ENCODE peak calls at places on chromosome 19, in eight cellular contexts. P is OCI-LY7; K is H1; Z is cardiac muscle cell; Y is fibroblast of lung; O is astrocyte of the spinal cord; J is cardiac fibroblast; F is CD8-positive, alpha-beta T cell. C is an unnamed sample.

GRCh38 chr19:46571495-46571894 is 29.6 kb upstream of the CALM3 start:
- DNase-seq in P (peak), K (peak), Z (peak), Y (no peak), O (no peak), J (peak), F (no peak), C (peak)

GRCh38 chr19:35408284-35409171 is 37.7 kb downstream of the GPR42 start:
- DNase-seq in P (peak), K (no peak), Z (no peak), Y (no peak), O (no peak), J (no peak), F (no peak), C (no peak)

GRCh38 chr19:49744946-49745381 is 18.1 kb downstream of the TSKS start:
- DNase-seq in P (no peak), K (no peak), Z (no peak), Y (no peak), O (no peak), J (no peak), F (no peak), C (no peak)

GRCh38 chr19:12133069-12133468 is 7.1 kb downstream of the ZNF20 start:
- DNase-seq in P (no peak), K (no peak), Z (no peak), Y (peak), O (peak), J (peak), F (no peak), C (no peak)

GRCh38 chr19:13051581-13052165 is 51.0 kb downstream of the LYL1 start:
- DNase-seq in P (no peak), K (peak), Z (peak), Y (peak), O (peak), J (peak), F (no peak), C (peak)

GRCh38 chr19:815079-815774 is 6.5 kb downstream of the PLPPR3 start:
- DNase-seq in P (no peak), K (no peak), Z (no peak), Y (no peak), O (no peak), J (no peak), F (no peak), C (no peak)

GRCh38 chr19:1651548-1652394 is 644 bp downstream of the TCF3 start:
- DNase-seq in P (peak), K (no peak), Z (peak), Y (peak), O (peak), J (peak), F (peak), C (peak)

GRCh38 chr19:47430041-47430802 is 10.9 kb upstream of the MEIS3 start:
- DNase-seq in P (no peak), K (peak), Z (peak), Y (peak), O (peak), J (peak), F (no peak), C (peak)

GRCh38 chr19:15021286-15022007 is 27.8 kb upstream of the CASP14 start:
- DNase-seq in P (no peak), K (no peak), Z (no peak), Y (no peak), O (no peak), J (no peak), F (no peak), C (no peak)

GRCh38 chr19:3981373-3981735 is 3.9 kb downstream of the EEF2 start:
- DNase-seq in P (no peak), K (no peak), Z (no peak), Y (no peak), O (no peak), J (no peak), F (no peak), C (no peak)

GRCh38 chr19:53875602-53876340 is 6.2 kb upstream of the PRKCG start:
- DNase-seq in P (no peak), K (no peak), Z (no peak), Y (no peak), O (no peak), J (no peak), F (no peak), C (no peak)

GRCh38 chr19:5149508-5149907 is 180.6 kb downstream of the KDM4B start:
- DNase-seq in P (no peak), K (no peak), Z (no peak), Y (no peak), O (no peak), J (no peak), F (no peak), C (no peak)

GRCh38 chr19:2887391-2887914 is 13.3 kb upstream of the ZNF57 start:
- DNase-seq in P (peak), K (peak), Z (peak), Y (peak), O (peak), J (peak), F (peak), C (peak)

GRCh38 chr19:40599331-40600085 is 1.7 kb upstream of the LTBP4 start:
- DNase-seq in P (no peak), K (no peak), Z (no peak), Y (peak), O (no peak), J (no peak), F (no peak), C (no peak)

GRCh38 chr19:55178781-55179569 is 1.1 kb downstream of the SYT5 start:
- DNase-seq in P (peak), K (peak), Z (peak), Y (peak), O (peak), J (peak), F (peak), C (peak)

GRCh38 chr19:45809643-45810159 is 5.4 kb downstream of the RSPH6A start:
- DNase-seq in P (peak), K (no peak), Z (no peak), Y (peak), O (peak), J (peak), F (no peak), C (peak)

GRCh38 chr19:6723738-6724137 is 3.3 kb upstream of the C3 start:
- DNase-seq in P (peak), K (no peak), Z (no peak), Y (no peak), O (no peak), J (peak), F (no peak), C (no peak)

GRCh38 chr19:4742717-4743646 is 19.3 kb upstream of the DPP9 start:
- DNase-seq in P (no peak), K (peak), Z (no peak), Y (no peak), O (no peak), J (no peak), F (no peak), C (no peak)

GRCh38 chr19:42286349-42287016 is 15.4 kb upstream of the PRR19 start:
- DNase-seq in P (peak), K (no peak), Z (no peak), Y (peak), O (peak), J (peak), F (no peak), C (peak)

GRCh38 chr19:3494051-3494450 is 6.4 kb downstream of the DOHH start:
- DNase-seq in P (peak), K (peak), Z (peak), Y (no peak), O (no peak), J (no peak), F (no peak), C (no peak)

GRCh38 chr19:8306235-8307054 is 1.7 kb downstream of the CD320 start:
- DNase-seq in P (no peak), K (peak), Z (no peak), Y (no peak), O (no peak), J (no peak), F (peak), C (no peak)

GRCh38 chr19:42512743-42513304 is 15.5 kb downstream of the CEACAM1 start:
- DNase-seq in P (peak), K (peak), Z (no peak), Y (no peak), O (no peak), J (no peak), F (no peak), C (no peak)

GRCh38 chr19:5914946-5915781 is 1.1 kb downstream of the CAPS start:
- DNase-seq in P (no peak), K (no peak), Z (peak), Y (no peak), O (no peak), J (no peak), F (no peak), C (no peak)

DNA sequence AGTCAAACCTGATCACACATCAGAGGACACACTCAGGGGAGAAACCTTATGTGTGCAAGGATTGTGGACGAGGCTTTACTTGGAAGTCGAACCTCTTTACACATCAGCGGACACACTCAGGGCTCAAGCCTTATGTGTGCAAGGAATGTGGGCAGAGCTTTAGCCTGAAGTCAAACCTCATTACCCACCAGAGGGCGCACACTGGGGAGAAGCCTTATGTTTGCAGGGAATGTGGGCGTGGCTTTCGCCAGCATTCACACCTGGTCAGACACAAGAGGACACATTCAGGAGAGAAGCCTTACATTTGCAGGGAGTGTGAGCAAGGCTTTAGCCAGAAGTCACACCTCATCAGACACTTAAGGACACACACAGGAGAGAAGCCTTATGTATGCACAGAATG is 8.2 kb upstream of the ZNF527 start:
- DNase-seq in P (peak), K (peak), Z (peak), Y (no peak), O (no peak), J (no peak), F (no peak), C (peak)
- TF ChIP-seq CTCF in P (peak), K (peak), Z (peak), Y (no peak), O (peak), J (peak), F (no peak), C (peak)

DNA sequence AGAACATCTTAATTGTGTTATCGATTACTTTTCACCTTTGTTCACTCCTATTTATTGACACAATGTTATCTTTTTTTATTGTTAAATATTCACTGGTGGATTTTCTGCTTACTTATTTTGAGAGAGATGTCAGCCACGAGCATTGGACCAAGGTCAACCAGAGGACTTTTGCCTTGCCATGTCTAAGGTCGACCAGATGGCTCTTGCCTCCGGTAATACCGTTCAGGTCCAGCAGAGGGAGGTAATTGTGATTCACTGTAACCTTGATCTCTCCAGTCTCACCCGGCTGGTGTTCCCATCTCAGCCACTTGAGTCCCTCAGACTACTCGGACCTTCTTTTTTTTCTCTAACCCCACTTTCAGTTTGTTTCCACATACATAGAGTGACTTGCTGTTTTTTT is 1438.1 kb downstream of the UQCRFS1 start:
- DNase-seq in P (peak), K (peak), Z (no peak), Y (no peak), O (no peak), J (no peak), F (no peak), C (no peak)
- TF ChIP-seq CTCF in P (peak), K (peak), Z (peak), Y (peak), O (peak), J (peak), F (peak), C (peak)

GRCh38 chr19:48738557-48739399 is 1.6 kb downstream of the RASIP1 start:
- DNase-seq in P (peak), K (peak), Z (peak), Y (peak), O (peak), J (peak), F (peak), C (peak)

GRCh38 chr19:48731452-48731851 is 9.0 kb downstream of the RASIP1 start:
- DNase-seq in P (no peak), K (no peak), Z (no peak), Y (no peak), O (no peak), J (no peak), F (no peak), C (no peak)

GRCh38 chr19:48737360-48737998 is 2.9 kb downstream of the RASIP1 start:
- DNase-seq in P (no peak), K (no peak), Z (no peak), Y (no peak), O (no peak), J (no peak), F (no peak), C (no peak)

GRCh38 chr19:48734625-48735024 is 5.8 kb downstream of the RASIP1 start:
- DNase-seq in P (no peak), K (no peak), Z (no peak), Y (no peak), O (no peak), J (no peak), F (no peak), C (no peak)

GRCh38 chr19:48735031-48735615 is 5.3 kb downstream of the RASIP1 start:
- DNase-seq in P (no peak), K (peak), Z (peak), Y (no peak), O (peak), J (no peak), F (no peak), C (no peak)
- TF ChIP-seq CTCF in P (no peak), K (no peak), Z (peak), Y (no peak), O (no peak), J (no peak), F (no peak), C (no peak)

DNA sequence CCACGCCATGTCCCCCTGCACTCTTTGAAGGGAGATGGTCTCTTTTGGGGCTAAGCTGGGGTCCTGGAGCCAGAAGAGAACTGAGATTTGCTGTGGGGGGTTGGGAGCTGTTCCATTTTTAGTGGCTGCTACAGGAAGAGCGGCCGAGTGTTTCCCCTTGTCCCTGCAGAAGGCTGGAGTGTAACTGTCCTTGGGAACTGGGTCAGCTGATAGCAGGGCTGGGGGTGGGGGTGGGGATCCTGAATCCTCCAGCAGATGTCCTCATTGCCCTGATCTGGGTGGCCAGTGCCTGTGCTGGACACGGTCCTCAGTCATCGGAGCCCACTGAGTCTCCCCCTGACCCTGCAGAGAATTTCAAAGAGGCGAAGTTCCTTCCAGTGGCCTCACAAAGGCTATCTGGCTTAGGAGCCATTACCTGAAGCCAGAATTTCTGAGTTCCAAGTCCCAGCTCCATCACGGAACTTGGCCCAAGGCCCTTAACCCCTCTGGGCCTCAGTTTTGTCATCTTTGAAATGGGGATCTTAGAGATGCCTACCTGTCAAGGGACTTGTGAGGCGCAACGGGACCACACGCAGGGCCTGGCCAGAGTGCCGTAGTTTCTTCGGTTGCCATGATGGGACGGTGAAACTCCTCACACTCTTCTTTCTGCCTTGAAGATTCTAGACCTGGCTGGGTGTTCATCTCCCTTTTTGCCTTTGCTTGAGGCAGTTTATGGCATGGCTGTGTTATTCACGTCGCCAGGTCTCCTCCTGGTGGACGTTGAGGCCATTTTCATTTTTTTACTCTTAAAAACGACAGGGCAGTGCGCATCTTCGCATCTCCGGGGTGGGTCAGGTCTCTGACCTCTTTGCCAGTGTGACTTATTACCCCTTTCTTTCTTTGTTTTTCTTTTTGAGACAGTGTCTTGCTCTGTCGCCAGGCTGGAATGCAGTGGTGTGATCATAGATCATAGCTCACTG is 51.9 kb downstream of the DNM2 start:
- DNase-seq in P (peak), K (no peak), Z (peak), Y (peak), O (no peak), J (peak), F (no peak), C (peak)
- TF ChIP-seq CTCF in P (peak), K (peak), Z (peak), Y (peak), O (peak), J (peak), F (peak), C (no peak)

GRCh38 chr19:19751846-19752245 is 18.9 kb upstream of the ZNF14 start:
- DNase-seq in P (no peak), K (no peak), Z (no peak), Y (no peak), O (no peak), J (no peak), F (no peak), C (no peak)
- TF ChIP-seq CTCF in P (no peak), K (no peak), Z (no peak), Y (no peak), O (no peak), J (no peak), F (no peak), C (no peak)

GRCh38 chr19:30498707-30499106 is 126.5 kb downstream of the ZNF536 start:
- DNase-seq in P (no peak), K (peak), Z (peak), Y (no peak), O (no peak), J (no peak), F (no peak), C (no peak)
- TF ChIP-seq CTCF in P (no peak), K (peak), Z (no peak), Y (no peak), O (no peak), J (no peak), F (no peak), C (no peak)

GRCh38 chr19:51514866-51515481 is 13.4 kb upstream of the SIGLEC12 start:
- DNase-seq in P (peak), K (no peak), Z (peak), Y (peak), O (peak), J (peak), F (peak), C (peak)

GRCh38 chr19:51508059-51508733 is 6.6 kb upstream of the SIGLEC12 start:
- DNase-seq in P (no peak), K (no peak), Z (no peak), Y (no peak), O (no peak), J (no peak), F (no peak), C (no peak)

GRCh38 chr19:51513968-51514367 is 12.4 kb upstream of the SIGLEC12 start:
- DNase-seq in P (no peak), K (no peak), Z (no peak), Y (no peak), O (no peak), J (no peak), F (no peak), C (no peak)

GRCh38 chr19:51509823-51510660 is 8.4 kb upstream of the SIGLEC12 start:
- DNase-seq in P (no peak), K (no peak), Z (no peak), Y (no peak), O (no peak), J (no peak), F (no peak), C (no peak)

DNA sequence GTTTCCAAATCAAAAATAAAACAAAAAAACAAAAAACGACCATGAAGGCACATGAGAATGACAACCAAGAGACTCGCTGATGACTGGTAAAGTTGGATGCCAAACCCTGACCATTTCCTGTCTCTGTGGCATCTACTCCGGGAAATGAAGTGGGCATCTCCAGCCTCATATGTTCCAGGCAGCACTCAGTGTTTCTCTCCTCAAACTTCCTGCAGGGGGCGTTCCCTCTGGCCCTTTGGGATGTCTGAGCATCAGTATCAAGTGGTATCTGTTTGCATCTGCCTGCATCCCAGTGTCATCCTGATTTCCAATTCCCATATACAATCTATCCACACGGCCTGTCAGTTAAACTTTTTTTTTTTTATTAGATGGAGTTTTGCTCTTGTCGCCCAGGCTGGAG is 9.8 kb upstream of the SIGLEC12 start:
- DNase-seq in P (peak), K (no peak), Z (no peak), Y (no peak), O (no peak), J (peak), F (no peak), C (no peak)
- TF ChIP-seq CTCF in P (peak), K (peak), Z (peak), Y (peak), O (no peak), J (peak), F (no peak), C (peak)

DNA sequence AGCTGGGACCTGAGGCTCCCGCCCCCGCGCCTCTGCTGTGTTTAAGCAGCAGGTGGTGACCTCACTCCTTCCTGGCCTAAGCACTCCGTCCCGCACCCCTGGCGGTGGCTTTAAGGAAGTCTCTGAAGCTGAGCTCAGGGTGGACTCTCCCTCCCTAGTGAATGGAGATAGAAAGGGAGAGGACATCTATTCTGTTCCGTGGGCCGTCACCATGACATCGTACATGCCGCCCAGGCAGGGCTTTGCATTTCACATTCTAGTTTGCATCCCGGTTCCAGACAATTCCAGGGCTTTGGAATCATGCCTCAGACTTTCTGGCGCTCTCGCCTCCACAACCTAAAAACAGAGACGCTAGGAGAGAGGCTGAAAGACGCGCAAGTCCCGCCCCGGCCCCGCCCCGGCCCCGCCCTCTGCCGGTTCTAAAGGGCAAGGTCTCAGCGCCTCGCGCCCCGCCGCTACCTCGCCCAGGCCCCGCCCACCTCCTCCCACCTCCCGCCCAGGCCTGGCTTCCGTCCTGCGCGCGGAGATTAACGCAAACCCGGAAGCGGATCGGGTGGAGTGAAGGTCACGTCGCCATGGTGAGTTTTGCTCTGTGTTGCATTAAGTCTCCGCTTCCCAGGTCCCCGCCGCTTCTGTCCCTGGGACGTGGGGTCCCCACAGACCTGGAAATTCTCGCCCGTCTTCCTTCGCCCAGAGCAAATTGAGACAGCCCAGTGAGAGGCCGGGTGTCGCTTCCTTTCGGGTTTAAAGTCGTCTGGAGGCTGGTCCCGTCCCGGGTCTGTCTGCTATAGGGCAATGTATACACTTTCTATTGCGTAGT is at the start of gene ZNF808:
- DNase-seq in P (peak), K (peak), Z (peak), Y (peak), O (peak), J (peak), F (peak), C (peak)
- TF ChIP-seq CTCF in P (peak), K (peak), Z (peak), Y (peak), O (peak), J (peak), F (peak), C (peak)

C was measured in fibroblast of pulmonary artery.